ENCODE peak calls at places on chromosomes 4 and X, in four cellular contexts. Q, U, H and N are unnamed samples.

GRCh38 chrX:23792861-23793553 is 10.0 kb downstream of the SAT1 start:
- DNase-seq in Q (no peak), U (no peak), H (no peak), N (no peak)

GRCh38 chrX:72105436-72105835 is 26.3 kb downstream of the RTL5 start:
- DNase-seq in Q (no peak), U (no peak), H (no peak), N (no peak)

GRCh38 chrX:114964374-114964773 is 53.0 kb downstream of the IL13RA2 start:
- DNase-seq in Q (peak; percentile 69), U (no peak), H (no peak), N (no peak)

GRCh38 chr4:127783026-127783769 is 1.1 kb downstream of the HSPA4L start:
- DNase-seq in Q (peak; percentile 94), U (peak; percentile 74), H (no peak), N (peak; percentile 89)

GRCh38 chr4:15015170-15015569 is 12.9 kb downstream of the CPEB2 start:
- DNase-seq in Q (no peak), U (no peak), H (no peak), N (no peak)

GRCh38 chrX:114583646-114584433 is at the start of gene HTR2C:
- DNase-seq in Q (no peak), U (no peak), H (no peak), N (no peak)

GRCh38 chrX:68989865-68990606 is 161.2 kb downstream of the EFNB1 start:
- DNase-seq in Q (peak; percentile 64), U (peak; percentile 90), H (no peak), N (peak; percentile 54)

GRCh38 chr4:147994076-147994475 is 262.2 kb downstream of the ARHGAP10 start:
- DNase-seq in Q (no peak), U (no peak), H (no peak), N (no peak)

GRCh38 chrX:150408561-150408960 is 45.4 kb downstream of the MAMLD1 start:
- DNase-seq in Q (no peak), U (no peak), H (no peak), N (no peak)

GRCh38 chr4:88803600-88804096 is 106.0 kb upstream of the NAP1L5 start:
- DNase-seq in Q (peak; percentile 72), U (peak; percentile 97), H (peak; percentile 23), N (no peak)

GRCh38 chr4:79598801-79599200 is 190.8 kb upstream of the GK2 start:
- DNase-seq in Q (peak; percentile 63), U (no peak), H (no peak), N (no peak)
- H3K27ac ChIP-seq in Q (peak overlapping the region; percentile 66), U (no peak overlapping the region), H (no peak overlapping the region), N (no peak overlapping the region)

GRCh38 chr4:7843831-7844230 is 95.8 kb downstream of the AFAP1 start:
- DNase-seq in Q (no peak), U (no peak), H (no peak), N (no peak)

GRCh38 chr4:7838136-7838782 is 101.4 kb downstream of the AFAP1 start:
- DNase-seq in Q (no peak), U (no peak), H (no peak), N (peak; percentile 53)

GRCh38 chr4:7839856-7840255 is 99.8 kb downstream of the AFAP1 start:
- DNase-seq in Q (no peak), U (no peak), H (no peak), N (no peak)

GRCh38 chr4:7842384-7843279 is 97.0 kb downstream of the AFAP1 start:
- DNase-seq in Q (peak; percentile 91), U (peak; percentile 99), H (no peak), N (peak; percentile 74)

DNA sequence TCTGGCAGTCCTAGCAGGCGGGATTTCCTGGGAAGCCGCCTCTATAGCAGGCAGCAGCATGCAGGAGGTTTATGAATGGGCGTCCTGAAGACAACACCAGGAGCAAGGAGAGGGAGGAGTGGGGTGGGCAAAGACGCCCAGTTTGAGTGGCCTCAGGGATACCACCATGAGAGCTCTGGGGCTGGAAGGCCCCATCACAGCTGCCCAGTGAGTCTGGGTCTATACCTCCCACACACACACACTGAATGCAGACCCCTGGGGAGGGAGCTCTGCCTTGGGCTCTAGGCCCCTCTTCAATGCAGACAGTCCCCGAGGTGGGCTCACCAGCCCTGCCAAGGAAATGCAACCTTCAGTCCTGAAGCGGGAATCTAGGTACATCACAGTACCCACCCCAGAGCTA is 98.6 kb downstream of the AFAP1 start:
- DNase-seq in Q (no peak), U (no peak), H (no peak), N (no peak)
- H3K4me1 ChIP-seq in Q (peaks cover 30% of the 10 kb centered on the region), U (peaks cover 21% of the 10 kb centered on the region), H (no peaks in the 10 kb centered on the region), N (peaks cover 13% of the 10 kb centered on the region)

DNA sequence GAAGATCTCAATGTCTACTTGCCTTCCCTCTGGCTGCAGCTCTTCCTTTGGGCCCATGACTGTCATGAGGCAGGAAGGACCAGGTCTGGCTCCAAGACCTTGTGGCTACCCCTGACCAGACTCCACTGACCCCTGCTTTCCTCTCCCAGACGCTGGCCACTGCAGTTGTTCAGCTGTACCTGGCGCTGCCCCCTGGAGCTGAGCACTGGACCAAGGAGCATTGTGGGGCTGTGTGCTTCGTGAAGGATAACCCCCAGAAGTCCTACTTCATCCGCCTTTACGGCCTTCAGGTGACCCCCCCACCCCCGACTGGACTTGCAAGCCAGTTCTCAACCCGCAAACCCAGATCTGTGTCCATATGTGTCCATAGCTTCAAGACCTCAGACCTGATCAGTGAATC is 535 bp downstream of the WAS start:
- DNase-seq in Q (no peak), U (no peak), H (no peak), N (no peak)
- H3K27ac ChIP-seq in Q (no peak overlapping the region), U (no peak overlapping the region), H (no peak overlapping the region), N (peak overlapping the region; percentile 1)

GRCh38 chrX:154733072-154733425 is 17.8 kb downstream of the GAB3 start:
- DNase-seq in Q (no peak), U (peak; percentile 65), H (no peak), N (no peak)
- H3K4me1 ChIP-seq in Q (peaks cover 72% of the 10 kb centered on the region), U (peaks cover 30% of the 10 kb centered on the region), H (peaks cover 98% of the 10 kb centered on the region), N (peaks cover 59% of the 10 kb centered on the region)

DNA sequence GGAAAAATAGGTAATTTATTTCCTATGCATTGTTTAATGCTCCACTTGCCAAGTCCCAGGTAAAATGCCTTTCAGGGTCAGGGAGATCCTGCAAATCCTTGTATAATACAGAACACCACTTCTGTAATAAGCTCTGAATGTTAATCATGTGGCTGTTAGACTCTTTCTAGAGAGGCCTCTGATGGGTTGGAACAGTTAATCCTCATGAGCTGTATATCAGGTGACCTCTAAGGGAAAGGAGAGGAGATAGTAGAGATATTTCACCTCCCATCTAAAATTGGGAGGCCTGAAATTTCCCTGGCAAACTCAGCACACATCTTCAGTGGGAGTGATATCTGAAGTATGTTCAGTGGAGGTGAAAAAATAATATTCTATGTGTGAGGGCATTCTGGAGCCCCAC is 210.6 kb upstream of the WDFY3 start:
- DNase-seq in Q (no peak), U (no peak), H (no peak), N (no peak)
- H3K27ac ChIP-seq in Q (no peak overlapping the region), U (no peak overlapping the region), H (no peak overlapping the region), N (no peak overlapping the region)